ENCODE peak calls at places on chromosomes 16 and 17, in seven cellular contexts. One of them, this sample, is unnamed.

GRCh38 chr17:63295839-63296590 is 150.1 kb downstream of the CYB561 start:
- DNase-seq in kidney tubule cell: no peak
- DNase-seq in HFF-Myc: no peak
- DNase-seq in NCI-H2081: no peak
- DNase-seq in mucosa of descending colon: no peak
- DNase-seq in fibroblast of pulmonary artery: no peak
- DNase-seq in ELR: no peak
- DNase-seq in this sample: no peak

GRCh38 chr16:79988089-79988488 is 387.6 kb upstream of the MAF start:
- DNase-seq in kidney tubule cell: no peak
- DNase-seq in HFF-Myc: no peak
- DNase-seq in NCI-H2081: no peak
- DNase-seq in mucosa of descending colon: no peak
- DNase-seq in fibroblast of pulmonary artery: no peak
- DNase-seq in ELR: no peak
- DNase-seq in this sample: no peak

GRCh38 chr16:74592847-74593246 is 14.1 kb downstream of the GLG1 start:
- DNase-seq in kidney tubule cell: no peak
- DNase-seq in HFF-Myc: no peak
- DNase-seq in NCI-H2081: no peak
- DNase-seq in mucosa of descending colon: no peak
- DNase-seq in fibroblast of pulmonary artery: no peak
- DNase-seq in ELR: no peak
- DNase-seq in this sample: no peak

GRCh38 chr16:61915569-61915968 is 120.7 kb downstream of the CDH8 start:
- DNase-seq in kidney tubule cell: no peak
- DNase-seq in HFF-Myc: no peak
- DNase-seq in NCI-H2081: no peak
- DNase-seq in mucosa of descending colon: no peak
- DNase-seq in fibroblast of pulmonary artery: no peak
- DNase-seq in ELR: no peak
- DNase-seq in this sample: no peak

GRCh38 chr17:21573961-21574610 is 118.2 kb upstream of the KCNJ18 start:
- DNase-seq in kidney tubule cell: peak; percentile 59
- DNase-seq in HFF-Myc: no peak
- DNase-seq in NCI-H2081: no peak
- DNase-seq in mucosa of descending colon: no peak
- DNase-seq in fibroblast of pulmonary artery: peak; percentile 88
- DNase-seq in ELR: peak; percentile 36
- DNase-seq in this sample: no peak

GRCh38 chr17:18626152-18626870 is 17.9 kb downstream of the TBC1D28 start:
- DNase-seq in kidney tubule cell: no peak
- DNase-seq in HFF-Myc: no peak
- DNase-seq in NCI-H2081: no peak
- DNase-seq in mucosa of descending colon: peak; percentile 36
- DNase-seq in fibroblast of pulmonary artery: no peak
- DNase-seq in ELR: no peak
- DNase-seq in this sample: no peak

GRCh38 chr16:6602401-6602800 is 730.2 kb upstream of the RBFOX1 start:
- DNase-seq in kidney tubule cell: peak; percentile 22
- DNase-seq in HFF-Myc: no peak
- DNase-seq in NCI-H2081: no peak
- DNase-seq in mucosa of descending colon: no peak
- DNase-seq in fibroblast of pulmonary artery: no peak
- DNase-seq in ELR: no peak
- DNase-seq in this sample: peak; percentile 26

GRCh38 chr16:70395345-70395901 is 43.5 kb downstream of the ST3GAL2 start:
- DNase-seq in kidney tubule cell: peak; percentile 58
- DNase-seq in HFF-Myc: no peak
- DNase-seq in NCI-H2081: no peak
- DNase-seq in mucosa of descending colon: peak; percentile 87
- DNase-seq in fibroblast of pulmonary artery: peak; percentile 50
- DNase-seq in ELR: peak; percentile 62
- DNase-seq in this sample: peak; percentile 26

GRCh38 chr17:78174332-78174869 is 6.0 kb downstream of the SYNGR2 start:
- DNase-seq in kidney tubule cell: peak; percentile 84
- DNase-seq in HFF-Myc: no peak
- DNase-seq in NCI-H2081: no peak
- DNase-seq in mucosa of descending colon: peak; percentile 95
- DNase-seq in fibroblast of pulmonary artery: no peak
- DNase-seq in ELR: no peak
- DNase-seq in this sample: no peak

GRCh38 chr17:78316867-78317816 is 42.7 kb downstream of the SOCS3 start:
- DNase-seq in kidney tubule cell: peak; percentile 90
- DNase-seq in HFF-Myc: no peak
- DNase-seq in NCI-H2081: no peak
- DNase-seq in mucosa of descending colon: peak; percentile 88
- DNase-seq in fibroblast of pulmonary artery: peak; percentile 48
- DNase-seq in ELR: peak; percentile 46
- DNase-seq in this sample: peak; percentile 15

GRCh38 chr16:85393674-85394510 is 219.2 kb upstream of the GSE1 start:
- DNase-seq in kidney tubule cell: peak; percentile 53
- DNase-seq in HFF-Myc: no peak
- DNase-seq in NCI-H2081: no peak
- DNase-seq in mucosa of descending colon: peak; percentile 76
- DNase-seq in fibroblast of pulmonary artery: peak; percentile 60
- DNase-seq in ELR: peak; percentile 68
- DNase-seq in this sample: peak; percentile 13

GRCh38 chr17:81483085-81483861 is 29.3 kb downstream of the ACTG1 start:
- DNase-seq in kidney tubule cell: no peak
- DNase-seq in HFF-Myc: no peak
- DNase-seq in NCI-H2081: no peak
- DNase-seq in mucosa of descending colon: peak; percentile 76
- DNase-seq in fibroblast of pulmonary artery: peak; percentile 61
- DNase-seq in ELR: no peak
- DNase-seq in this sample: peak; percentile 37

GRCh38 chr17:3894927-3895343 is 2.1 kb upstream of the CAMKK1 start:
- DNase-seq in kidney tubule cell: peak; percentile 64
- DNase-seq in HFF-Myc: no peak
- DNase-seq in NCI-H2081: no peak
- DNase-seq in mucosa of descending colon: no peak
- DNase-seq in fibroblast of pulmonary artery: peak; percentile 76
- DNase-seq in ELR: peak; percentile 41
- DNase-seq in this sample: no peak

GRCh38 chr17:29140051-29140582 is 40.1 kb downstream of the MYO18A start:
- DNase-seq in kidney tubule cell: peak; percentile 66
- DNase-seq in HFF-Myc: no peak
- DNase-seq in NCI-H2081: no peak
- DNase-seq in mucosa of descending colon: peak; percentile 92
- DNase-seq in fibroblast of pulmonary artery: peak; percentile 58
- DNase-seq in ELR: peak; percentile 85
- DNase-seq in this sample: peak; percentile 31

GRCh38 chr17:80883831-80884735 is 107.6 kb upstream of the CHMP6 start:
- DNase-seq in kidney tubule cell: no peak
- DNase-seq in HFF-Myc: no peak
- DNase-seq in NCI-H2081: no peak
- DNase-seq in mucosa of descending colon: peak; percentile 44
- DNase-seq in fibroblast of pulmonary artery: no peak
- DNase-seq in ELR: no peak
- DNase-seq in this sample: no peak

GRCh38 chr16:87543436-87544191 is 50.8 kb upstream of the ZCCHC14 start:
- DNase-seq in kidney tubule cell: no peak
- DNase-seq in HFF-Myc: no peak
- DNase-seq in NCI-H2081: no peak
- DNase-seq in mucosa of descending colon: no peak
- DNase-seq in fibroblast of pulmonary artery: no peak
- DNase-seq in ELR: no peak
- DNase-seq in this sample: no peak

GRCh38 chr17:43732961-43733360 is 25.6 kb downstream of the SOST start:
- DNase-seq in kidney tubule cell: peak; percentile 96
- DNase-seq in HFF-Myc: no peak
- DNase-seq in NCI-H2081: no peak
- DNase-seq in mucosa of descending colon: no peak
- DNase-seq in fibroblast of pulmonary artery: peak; percentile 89
- DNase-seq in ELR: peak; percentile 97
- DNase-seq in this sample: no peak

GRCh38 chr16:11318817-11319216 is 26.4 kb upstream of the RMI2 start:
- DNase-seq in kidney tubule cell: no peak
- DNase-seq in HFF-Myc: no peak
- DNase-seq in NCI-H2081: no peak
- DNase-seq in mucosa of descending colon: no peak
- DNase-seq in fibroblast of pulmonary artery: no peak
- DNase-seq in ELR: no peak
- DNase-seq in this sample: no peak

GRCh38 chr16:85978976-85979375 is 80.0 kb downstream of the IRF8 start:
- DNase-seq in kidney tubule cell: no peak
- DNase-seq in HFF-Myc: no peak
- DNase-seq in NCI-H2081: no peak
- DNase-seq in mucosa of descending colon: peak; percentile 39
- DNase-seq in fibroblast of pulmonary artery: no peak
- DNase-seq in ELR: no peak
- DNase-seq in this sample: no peak

GRCh38 chr17:20066253-20066652 is 57.1 kb downstream of the SPECC1 start:
- DNase-seq in kidney tubule cell: peak; percentile 95
- DNase-seq in HFF-Myc: peak; percentile 16
- DNase-seq in NCI-H2081: no peak
- DNase-seq in mucosa of descending colon: no peak
- DNase-seq in fibroblast of pulmonary artery: peak; percentile 83
- DNase-seq in ELR: peak; percentile 59
- DNase-seq in this sample: no peak

GRCh38 chr17:57999496-58000017 is 7.5 kb downstream of the SRSF1 start:
- DNase-seq in kidney tubule cell: peak; percentile 81
- DNase-seq in HFF-Myc: no peak
- DNase-seq in NCI-H2081: peak; percentile 75
- DNase-seq in mucosa of descending colon: no peak
- DNase-seq in fibroblast of pulmonary artery: peak; percentile 87
- DNase-seq in ELR: peak; percentile 89
- DNase-seq in this sample: peak; percentile 64

GRCh38 chr16:80947708-80948615 is 58.7 kb downstream of the CMC2 start:
- DNase-seq in kidney tubule cell: no peak
- DNase-seq in HFF-Myc: no peak
- DNase-seq in NCI-H2081: no peak
- DNase-seq in mucosa of descending colon: no peak
- DNase-seq in fibroblast of pulmonary artery: peak; percentile 76
- DNase-seq in ELR: no peak
- DNase-seq in this sample: no peak

This sample was measured in NCI-H146.